ENCODE peak calls at places on chromosome 19, in eight cellular contexts. K, R, Q, V, O, C, Z and Y are unnamed samples.

GRCh38 chr19:22286151-22286810 is at the start of gene ZNF729:
- DNase-seq in Q (no peak), C (no peak), V (no peak), O (no peak), K (no peak), Z (no peak), R (no peak), Y (no peak)

GRCh38 chr19:51082641-51083040 is at the start of gene KLK14:
- DNase-seq in C (no peak), R (no peak), Q (no peak), Z (no peak), V (no peak), K (no peak), O (no peak), Y (no peak)

GRCh38 chr19:48629599-48630288 is 7.4 kb downstream of the DBP start:
- DNase-seq in C (peak; percentile 19), K (no peak), O (peak; percentile 99), R (peak; percentile 73), V (peak; percentile 92), Z (no peak), Q (no peak), Y (no peak)

GRCh38 chr19:46828484-46828883 is 22.2 kb downstream of the AP2S1 start:
- DNase-seq in V (no peak), C (peak; percentile 41), Q (no peak), Z (no peak), R (peak; percentile 50), K (no peak), O (no peak), Y (no peak)

GRCh38 chr19:42197375-42197817 is 20.1 kb downstream of the DEDD2 start:
- DNase-seq in C (peak; percentile 38), V (no peak), Z (no peak), R (no peak), O (peak; percentile 68), K (no peak), Q (no peak), Y (no peak)

GRCh38 chr19:3771906-3772450 is at the start of gene RAX2:
- DNase-seq in R (no peak), O (no peak), Q (no peak), K (no peak), Z (no peak), V (no peak), C (no peak), Y (no peak)

GRCh38 chr19:3968556-3969434 is 2.1 kb downstream of the DAPK3 start:
- DNase-seq in C (peak; percentile 99), K (no peak), Z (no peak), O (peak; percentile 97), V (peak; percentile 84), R (peak; percentile 99), Q (peak; percentile 97), Y (peak; percentile 90)

GRCh38 chr19:30666301-30666803 is 294.2 kb downstream of the ZNF536 start:
- DNase-seq in C (peak; percentile 64), V (peak; percentile 41), O (peak; percentile 82), Z (no peak), K (peak; percentile 25), R (no peak), Q (peak; percentile 61), Y (peak; percentile 82)

GRCh38 chr19:15372891-15373301 is 6.7 kb downstream of the AKAP8 start:
- DNase-seq in V (no peak), R (no peak), C (no peak), O (no peak), K (no peak), Z (no peak), Q (no peak), Y (no peak)

GRCh38 chr19:28437390-28438346 is 775.3 kb downstream of the UQCRFS1 start:
- DNase-seq in R (no peak), C (no peak), K (no peak), Q (no peak), O (no peak), Z (no peak), V (peak; percentile 35), Y (no peak)

GRCh38 chr19:4518345-4519171 is at the start of gene PLIN4:
- DNase-seq in V (no peak), C (peak; percentile 83), Z (no peak), Q (peak; percentile 75), R (peak; percentile 34), O (peak; percentile 53), K (no peak), Y (no peak)

GRCh38 chr19:38564981-38565685 is 52.6 kb downstream of the MAP4K1 start:
- DNase-seq in R (peak; percentile 6), V (no peak), O (peak; percentile 67), Q (no peak), C (peak; percentile 12), K (no peak), Z (no peak), Y (no peak)

GRCh38 chr19:16682539-16682938 is 21.6 kb downstream of the TMEM38A start:
- DNase-seq in Z (no peak), R (no peak), K (no peak), V (no peak), O (no peak), Q (no peak), C (no peak), Y (no peak)
- H3K4me3 ChIP-seq in Z (no peak overlapping the region), R (no peak overlapping the region), K (no peak overlapping the region), V (no peak overlapping the region), O (no peak overlapping the region), Q (no peak overlapping the region), C (no peak overlapping the region), Y (no peak overlapping the region)

DNA sequence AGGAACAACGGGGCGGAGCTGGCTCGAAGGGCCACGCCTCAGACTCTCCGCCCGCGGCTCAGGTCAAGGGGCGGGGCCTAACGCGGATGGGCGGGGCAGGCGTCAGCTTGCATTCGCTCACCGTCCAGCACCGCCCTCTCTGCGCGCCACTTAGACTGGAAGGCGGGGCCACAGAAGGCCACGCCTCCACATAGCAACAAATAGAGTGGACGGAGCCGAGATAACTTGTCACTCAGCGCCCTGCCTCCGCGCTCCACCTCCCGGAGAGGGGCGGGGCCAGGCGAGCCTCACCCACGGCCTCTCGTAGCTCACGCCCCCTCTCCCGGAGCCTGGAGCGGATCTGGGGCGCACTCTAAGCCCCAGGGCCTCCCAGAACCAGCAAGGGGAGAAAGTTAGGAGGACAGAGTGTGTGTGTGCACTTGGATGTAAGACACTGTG is 255 bp upstream of the BLVRB start:
- DNase-seq in R (peak; percentile 97), C (peak; percentile 100), Z (peak; percentile 99), V (peak; percentile 100), K (peak; percentile 99), O (peak; percentile 99), Q (peak; percentile 100), Y (peak; percentile 97)
- H3K4me3 ChIP-seq in R (peak overlapping the region; percentile 77), C (peak overlapping the region; percentile 76), Z (peak overlapping the region; percentile 84), V (peak overlapping the region; percentile 85), K (peak overlapping the region; percentile 86), O (peak overlapping the region; percentile 88), Q (peak overlapping the region; percentile 68), Y (peak overlapping the region; percentile 68)

DNA sequence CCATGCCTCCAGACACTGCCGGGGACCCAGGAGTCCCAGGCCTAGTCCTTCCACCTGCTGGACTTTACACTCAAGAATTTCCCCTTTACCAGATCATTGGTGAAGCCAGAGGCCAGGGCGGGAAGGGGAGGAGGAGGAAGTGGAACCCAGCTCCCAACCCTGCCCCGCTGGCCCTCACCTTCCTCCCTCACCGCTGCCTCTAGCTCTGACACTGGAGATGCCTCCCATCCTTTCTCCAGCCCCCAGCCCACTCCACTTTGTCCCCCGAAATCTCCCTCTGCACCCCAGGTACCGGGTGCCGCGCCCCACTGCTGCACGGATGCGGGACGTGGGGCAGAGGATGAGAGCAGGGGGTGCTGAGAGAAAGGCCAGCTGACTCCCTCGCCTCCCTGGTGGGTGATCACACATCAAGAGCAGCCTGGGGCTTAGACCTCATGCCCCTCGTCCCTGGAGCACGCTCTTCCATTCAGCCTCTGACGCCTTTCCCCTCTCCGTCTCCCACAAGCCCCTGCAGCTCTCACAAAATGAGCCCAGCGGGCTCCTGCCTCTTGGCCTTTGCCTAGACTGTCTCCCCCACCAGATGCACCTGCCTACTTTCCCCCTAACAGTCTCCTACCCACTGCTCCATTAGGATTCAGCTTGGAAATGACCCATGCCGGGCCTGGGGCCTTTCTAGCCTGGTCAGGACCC is at the start of gene PTPRH:
- DNase-seq in C (no peak), K (no peak), V (peak; percentile 87), R (no peak), O (no peak), Q (no peak), Z (no peak), Y (peak; percentile 3)
- H3K4me3 ChIP-seq in C (no peak within 1 kb of the TSS), K (no peak within 1 kb of the TSS), V (peak within 1 kb of the TSS; percentile 31), R (no peak within 1 kb of the TSS), O (no peak within 1 kb of the TSS), Q (no peak within 1 kb of the TSS), Z (no peak within 1 kb of the TSS), Y (no peak within 1 kb of the TSS)

GRCh38 chr19:36210497-36210896 is 4.0 kb downstream of the ZNF565 start:
- DNase-seq in C (peak; percentile 31), V (no peak), Z (no peak), R (no peak), Q (no peak), O (no peak), K (no peak), Y (no peak)

GRCh38 chr19:36212895-36213294 is 1.6 kb downstream of the ZNF565 start:
- DNase-seq in Z (no peak), O (no peak), R (no peak), C (no peak), Q (no peak), K (no peak), V (no peak), Y (no peak)

GRCh38 chr19:36209372-36209771 is 5.1 kb downstream of the ZNF565 start:
- DNase-seq in Z (no peak), O (no peak), R (no peak), V (no peak), Q (no peak), K (no peak), C (no peak), Y (no peak)

GRCh38 chr19:36203293-36203692 is 11.2 kb downstream of the ZNF565 start:
- DNase-seq in V (no peak), Z (no peak), O (no peak), C (no peak), R (no peak), K (no peak), Q (no peak), Y (no peak)

DNA sequence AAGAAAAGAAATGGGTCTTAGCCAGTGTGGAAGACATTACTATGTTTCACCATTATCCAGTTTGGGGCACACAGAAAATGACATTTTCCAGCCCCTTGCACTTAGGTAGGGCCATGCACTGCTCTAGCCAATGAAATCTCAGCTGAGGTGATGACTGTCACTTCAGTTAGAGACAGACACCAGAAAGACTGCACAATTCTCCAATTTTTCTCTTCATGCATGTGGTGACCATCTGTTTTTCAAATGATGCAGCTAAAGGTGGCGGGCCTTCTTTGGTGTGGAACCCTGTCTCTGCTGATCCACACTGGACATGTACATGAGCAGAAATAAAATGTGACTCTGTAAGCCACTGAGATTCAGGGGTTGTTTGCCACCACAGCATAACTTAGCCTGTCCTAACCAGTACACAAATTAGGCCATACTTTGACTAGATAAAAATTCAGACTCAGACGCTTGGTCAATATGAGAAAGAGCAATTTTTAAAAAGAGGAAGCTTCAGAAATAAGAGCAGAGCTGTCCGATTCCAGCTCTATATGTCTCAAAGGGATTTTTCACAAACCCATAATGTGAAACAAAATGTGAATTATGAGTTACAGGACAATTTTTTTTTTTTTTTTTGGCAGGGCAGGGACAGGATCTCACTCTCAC is 6.7 kb downstream of the ZNF565 start:
- DNase-seq in O (no peak), R (no peak), Z (no peak), C (peak; percentile 17), Q (no peak), V (no peak), K (no peak), Y (no peak)
- H3K4me3 ChIP-seq in O (no peak overlapping the region), R (no peak overlapping the region), Z (no peak overlapping the region), C (no peak overlapping the region), Q (no peak overlapping the region), V (no peak overlapping the region), K (no peak overlapping the region), Y (no peak overlapping the region)